ENCODE peak calls at places on chromosome X, in four cellular contexts. W is Caco-2, N is GM23248, S is SK-N-SH. Z is an unnamed sample. For H3K36me3, H3K9me3 and H3K27me3, the result is how much of the 10 kb centered on the place peaks cover.

GRCh38 chrX:24113161-24113560 is 36.4 kb upstream of the ZFX start:
- DNase-seq in W (no peak), N (peak), S (no peak), Z (no peak)

GRCh38 chrX:8848921-8849320 is 47.7 kb upstream of the FAM9A start:
- DNase-seq in W (no peak), N (peak), S (no peak), Z (no peak)

GRCh38 chrX:72003811-72004750 is 93.4 kb downstream of the NHSL2 start:
- DNase-seq in W (peak), N (peak), S (peak), Z (peak)

GRCh38 chrX:151359931-151360871 is 36.8 kb upstream of the VMA21 start:
- DNase-seq in W (no peak), N (peak), S (peak), Z (peak)

GRCh38 chrX:139720136-139720535 is 12.2 kb upstream of the MCF2 start:
- DNase-seq in W (peak), N (peak), S (no peak), Z (no peak)

GRCh38 chrX:39174761-39175417 is 373.6 kb downstream of the MID1IP1 start:
- DNase-seq in W (no peak), N (peak), S (no peak), Z (no peak)

GRCh38 chrX:68568136-68568535 is 69.3 kb downstream of the YIPF6 start:
- DNase-seq in W (no peak), N (no peak), S (no peak), Z (no peak)

GRCh38 chrX:155592331-155592730 is 20.4 kb downstream of the TMLHE start:
- DNase-seq in W (no peak), N (no peak), S (no peak), Z (no peak)

GRCh38 chrX:106862972-106863688 is 40.0 kb downstream of the RIPPLY1 start:
- DNase-seq in W (peak), N (no peak), S (peak), Z (peak)

GRCh38 chrX:136475236-136475635 is 12.5 kb upstream of the BRS3 start:
- DNase-seq in W (no peak), N (no peak), S (no peak), Z (no peak)

GRCh38 chrX:109732319-109732779 is 708 bp downstream of the ACSL4 start:
- DNase-seq in W (no peak), N (peak), S (peak), Z (no peak)

GRCh38 chrX:71366674-71367256 is 608 bp downstream of the TAF1 start:
- DNase-seq in W (peak), N (peak), S (peak), Z (peak)

GRCh38 chrX:40459576-40460158 is 121.1 kb upstream of the ATP6AP2 start:
- DNase-seq in W (no peak), N (no peak), S (peak), Z (no peak)

GRCh38 chrX:36804066-36804465 is 204.1 kb upstream of the FAM47C start:
- DNase-seq in W (no peak), N (no peak), S (no peak), Z (no peak)

GRCh38 chrX:2500091-2500680 is 590 bp downstream of the DHRSX start:
- DNase-seq in W (peak), N (peak), S (peak), Z (peak)

GRCh38 chrX:72308566-72309296 is 3.0 kb upstream of the CITED1 start:
- DNase-seq in W (peak), N (peak), S (peak), Z (peak)

GRCh38 chrX:136176399-136176825 is 29.1 kb downstream of the FHL1 start:
- DNase-seq in W (no peak), N (peak), S (no peak), Z (no peak)

GRCh38 chrX:22395372-22395771 is 122.7 kb downstream of the CBLL2 start:
- DNase-seq in W (no peak), N (peak), S (no peak), Z (no peak)

GRCh38 chrX:107979534-107979933 is 2.6 kb downstream of the TEX13B start:
- DNase-seq in W (no peak), N (peak), S (no peak), Z (no peak)

GRCh38 chrX:38806054-38806389 is 4.8 kb downstream of the MID1IP1 start:
- DNase-seq in W (no peak), N (peak), S (peak), Z (peak)

GRCh38 chrX:81301877-81302276 is 100.0 kb downstream of the SH3BGRL start:
- DNase-seq in W (no peak), N (no peak), S (no peak), Z (no peak)

GRCh38 chrX:148574247-148574973 is 74.0 kb downstream of the AFF2 start:
- DNase-seq in W (no peak), N (peak), S (no peak), Z (no peak)

GRCh38 chrX:133390647-133391046 is 24.6 kb downstream of the GPC4 start:
- DNase-seq in W (no peak), N (no peak), S (no peak), Z (no peak)

GRCh38 chrX:275967-276587 is 5.1 kb upstream of the PLCXD1 start:
- DNase-seq in W (peak), N (peak), S (peak), Z (peak)

GRCh38 chrX:9980927-9981326 is 13.8 kb downstream of the CLDN34 start:
- DNase-seq in W (no peak), N (no peak), S (no peak), Z (no peak)

GRCh38 chrX:920234-920799 is 289.7 kb downstream of the SHOX start:
- DNase-seq in W (no peak), N (peak), S (no peak), Z (no peak)

GRCh38 chrX:2474280-2474962 is 26.4 kb downstream of the DHRSX start:
- DNase-seq in W (peak), N (no peak), S (no peak), Z (no peak)

GRCh38 chrX:123432362-123433150 is 248.5 kb downstream of the GRIA3 start:
- DNase-seq in W (no peak), N (peak), S (no peak), Z (no peak)

GRCh38 chrX:53656845-53657244 is 29.7 kb downstream of the HUWE1 start:
- DNase-seq in W (no peak), N (no peak), S (no peak), Z (no peak)
- H3K36me3 ChIP-seq in W (under half), N (under half), S (under half), Z (under half)

DNA sequence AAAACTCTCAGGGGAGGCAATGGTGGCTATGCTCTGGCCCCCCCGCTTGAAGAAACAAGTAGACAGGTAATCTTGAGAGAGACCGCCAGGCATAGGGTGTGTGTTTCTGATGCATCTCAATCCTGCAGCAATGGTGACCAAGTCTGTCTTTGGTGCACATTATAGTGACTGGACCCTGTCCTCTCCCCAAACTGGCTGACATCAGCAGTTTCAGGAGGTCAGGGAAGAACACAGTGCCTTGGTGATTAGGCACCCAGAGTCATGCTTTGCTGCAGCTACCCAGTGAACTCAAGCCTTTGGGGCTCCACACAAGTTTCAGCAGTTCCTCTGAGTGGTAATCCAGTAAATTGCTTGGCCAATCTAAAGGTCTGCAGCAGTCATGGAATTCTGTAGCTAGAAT is 318.3 kb downstream of the SPIN4 start:
- DNase-seq in W (no peak), N (no peak), S (no peak), Z (no peak)
- H3K9me3 ChIP-seq in W (under half), N (under half), S (under half), Z (under half)

GRCh38 chrX:48083706-48084105 is 12.3 kb upstream of the ZNF630 start:
- DNase-seq in W (no peak), N (no peak), S (no peak), Z (no peak)
- H3K27me3 ChIP-seq in W (under half), N (under half), S (under half), Z (under half)

GRCh38 chrX:112609631-112610030 is 70.1 kb downstream of the LHFPL1 start:
- DNase-seq in W (no peak), N (no peak), S (no peak), Z (no peak)
- H3K36me3 ChIP-seq in W (under half), N (under half), S (under half), Z (under half)

GRCh38 chrX:77264490-77264889 is 182.7 kb upstream of the FGF16 start:
- DNase-seq in W (no peak), N (no peak), S (no peak), Z (no peak)
- H3K9me3 ChIP-seq in W (under half), N (under half), S (under half), Z (under half)

GRCh38 chrX:130197464-130197863 is 25.7 kb downstream of the RAB33A start:
- DNase-seq in W (no peak), N (peak), S (no peak), Z (no peak)

GRCh38 chrX:130190801-130191200 is 19.0 kb downstream of the RAB33A start:
- DNase-seq in W (no peak), N (no peak), S (no peak), Z (no peak)

GRCh38 chrX:130196453-130196852 is 24.7 kb downstream of the RAB33A start:
- DNase-seq in W (no peak), N (peak), S (no peak), Z (no peak)
- H3K27me3 ChIP-seq in W (under half), N (under half), S (under half), Z (under half)

DNA sequence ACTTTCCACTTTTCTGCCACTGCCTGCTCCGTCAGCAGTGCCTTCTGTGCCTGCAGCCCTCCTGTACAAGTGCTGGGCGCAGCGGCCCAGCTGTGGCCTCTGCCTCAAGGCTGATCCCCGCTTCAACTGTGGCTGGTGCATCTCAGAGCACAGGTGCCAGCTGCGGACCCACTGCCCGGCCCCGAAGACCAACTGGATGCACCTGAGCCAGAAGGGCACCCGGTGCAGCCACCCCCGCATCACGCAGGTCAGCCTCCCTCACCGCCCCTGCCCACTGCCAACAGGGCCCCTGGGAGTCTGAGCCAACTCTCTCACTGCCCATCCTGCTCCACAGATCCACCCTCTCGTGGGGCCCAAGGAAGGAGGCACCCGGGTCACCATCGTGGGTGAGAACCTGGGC is 7.5 kb downstream of the PLXNA3 start:
- DNase-seq in W (no peak), N (no peak), S (no peak), Z (no peak)
- H3K36me3 ChIP-seq in W (under half), N (under half), S (under half), Z (under half)

GRCh38 chrX:70092247-70092646 is 30.0 kb downstream of the OTUD6A start:
- DNase-seq in W (no peak), N (no peak), S (no peak), Z (no peak)

GRCh38 chrX:70087857-70088256 is 25.6 kb downstream of the OTUD6A start:
- DNase-seq in W (no peak), N (peak), S (no peak), Z (no peak)

GRCh38 chrX:70088281-70088680 is 26.0 kb downstream of the OTUD6A start:
- DNase-seq in W (no peak), N (peak), S (no peak), Z (no peak)

GRCh38 chrX:70089575-70090297 is 27.5 kb downstream of the OTUD6A start:
- DNase-seq in W (no peak), N (peak), S (no peak), Z (no peak)

DNA sequence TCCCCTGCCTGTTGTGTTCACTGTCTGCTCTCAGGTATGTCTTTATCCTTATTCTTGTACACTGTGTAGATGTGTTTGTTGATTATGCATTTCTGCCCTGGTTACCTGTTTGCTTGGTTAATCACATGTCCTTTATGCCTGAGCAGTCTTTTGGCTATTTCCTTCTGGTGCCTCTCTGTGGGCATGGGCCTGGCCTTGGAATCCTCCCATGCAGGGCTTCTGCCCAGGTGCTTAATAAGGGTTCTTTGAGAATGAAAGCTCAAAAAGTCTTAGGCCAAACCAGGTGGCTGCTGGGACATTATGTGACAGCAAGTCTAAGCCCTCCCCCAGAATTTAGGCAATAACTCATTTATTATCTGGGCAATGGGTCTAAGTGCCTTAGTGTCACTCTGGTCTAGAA is 26.5 kb downstream of the OTUD6A start:
- DNase-seq in W (no peak), N (no peak), S (no peak), Z (no peak)
- H3K9me3 ChIP-seq in W (under half), N (under half), S (under half), Z (under half)

DNA sequence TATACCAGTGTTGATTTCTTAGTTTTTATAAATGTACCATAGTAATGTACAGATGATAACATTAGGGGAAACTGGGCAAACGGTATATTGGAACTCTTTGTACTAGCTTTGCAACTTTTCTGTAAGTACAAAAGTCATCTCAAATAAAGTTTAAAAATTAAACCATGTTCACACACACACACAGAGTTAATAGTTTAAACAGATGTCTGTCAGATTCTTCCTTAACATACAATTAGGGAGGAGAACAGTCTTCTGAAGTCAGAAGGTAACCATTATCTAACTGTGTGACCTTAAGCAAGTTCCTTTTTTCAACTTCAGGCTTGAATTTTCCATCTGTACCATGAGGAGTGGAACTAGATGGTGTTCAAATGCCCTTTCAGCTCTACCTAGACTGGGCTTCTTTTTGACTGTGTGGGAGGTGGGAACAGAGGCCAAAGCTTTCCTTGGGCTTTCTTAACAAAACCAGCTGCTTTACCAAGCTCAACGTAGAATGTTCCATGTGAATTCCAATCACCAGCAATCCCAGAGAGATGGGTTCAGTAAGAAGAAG is 127.8 kb downstream of the NEXMIF start:
- DNase-seq in W (no peak), N (no peak), S (no peak), Z (no peak)
- H3K27me3 ChIP-seq in W (under half), N (under half), S (under half), Z (under half)

GRCh38 chrX:16696956-16697355 is 15.5 kb downstream of the CTPS2 start:
- DNase-seq in W (no peak), N (no peak), S (no peak), Z (no peak)

GRCh38 chrX:16699389-16699788 is 13.1 kb downstream of the CTPS2 start:
- DNase-seq in W (no peak), N (no peak), S (no peak), Z (no peak)

GRCh38 chrX:16700734-16701133 is 11.7 kb downstream of the CTPS2 start:
- DNase-seq in W (no peak), N (peak), S (no peak), Z (no peak)

GRCh38 chrX:16695079-16695676 is 17.3 kb downstream of the CTPS2 start:
- DNase-seq in W (peak), N (peak), S (peak), Z (peak)
- H3K36me3 ChIP-seq in W (under half), N (under half), S (under half), Z (under half)